ENCODE peak calls at places on chromosomes 7 and 10, in seven cellular contexts. H, A, Z, U, Y, R and W are unnamed samples.

GRCh38 chr10:98433881-98434732 is 12.6 kb downstream of the HPS1 start:
- DNase-seq in H (peak), A (no peak), Z (no peak), U (no peak), Y (no peak), R (no peak), W (no peak)

GRCh38 chr7:30733691-30734090 is 18.2 kb upstream of the INMT start:
- DNase-seq in H (no peak), A (no peak), Z (no peak), U (peak), Y (no peak), R (no peak), W (no peak)

GRCh38 chr7:128053991-128054390 is 22.8 kb upstream of the LRRC4 start:
- DNase-seq in H (no peak), A (no peak), Z (no peak), U (no peak), Y (no peak), R (no peak), W (no peak)

GRCh38 chr7:46034056-46034768 is 113.1 kb upstream of the IGFBP3 start:
- DNase-seq in H (peak), A (no peak), Z (no peak), U (no peak), Y (no peak), R (no peak), W (no peak)

GRCh38 chr7:45921699-45922519 is 837 bp upstream of the IGFBP3 start:
- DNase-seq in H (peak), A (no peak), Z (no peak), U (peak), Y (peak), R (peak), W (peak)

GRCh38 chr10:132861884-132862461 is 76.0 kb upstream of the NKX6-2 start:
- DNase-seq in H (no peak), A (no peak), Z (no peak), U (peak), Y (no peak), R (no peak), W (no peak)

GRCh38 chr10:2144584-2144983 is 407.3 kb upstream of the ADARB2 start:
- DNase-seq in H (no peak), A (no peak), Z (no peak), U (no peak), Y (no peak), R (no peak), W (no peak)

GRCh38 chr7:155864271-155864985 is 52.2 kb upstream of the SHH start:
- DNase-seq in H (no peak), A (no peak), Z (no peak), U (no peak), Y (no peak), R (no peak), W (no peak)

GRCh38 chr10:15254808-15255655 is 86.5 kb upstream of the NMT2 start:
- DNase-seq in H (no peak), A (no peak), Z (no peak), U (no peak), Y (no peak), R (no peak), W (no peak)

GRCh38 chr10:63553031-63553430 is 31.8 kb downstream of the REEP3 start:
- DNase-seq in H (peak), A (no peak), Z (no peak), U (no peak), Y (no peak), R (no peak), W (no peak)